ENCODE peak calls at places on chromosomes 7 and 10, in six cellular contexts. X is endodermal cell, P is body of pancreas, L is hepatocyte, Z is ovary, O is foreskin keratinocyte. S is an unnamed sample.

GRCh38 chr7:101563933-101564777 is 64.9 kb downstream of the MYL10 start:
- DNase-seq in X (peak; percentile 65), P (no peak), L (no peak), Z (no peak), O (no peak), S (no peak)

GRCh38 chr10:64067009-64067606 is 545.9 kb downstream of the REEP3 start:
- DNase-seq in X (no peak), P (no peak), L (no peak), Z (no peak), O (no peak), S (no peak)

GRCh38 chr10:43415544-43415943 is 6.6 kb upstream of the HNRNPF start:
- DNase-seq in X (no peak), P (no peak), L (no peak), Z (no peak), O (no peak), S (no peak)

GRCh38 chr10:30436200-30436599 is 2.2 kb downstream of the MAP3K8 start:
- DNase-seq in X (peak; percentile 71), P (no peak), L (peak; percentile 85), Z (no peak), O (no peak), S (no peak)

GRCh38 chr7:63925626-63926460 is 72.8 kb upstream of the ZNF722 start:
- DNase-seq in X (no peak), P (peak; percentile 84), L (no peak), Z (peak; percentile 92), O (peak; percentile 57), S (peak; percentile 96)

GRCh38 chr10:69056129-69056528 is 31.8 kb upstream of the SRGN start:
- DNase-seq in X (no peak), P (no peak), L (no peak), Z (no peak), O (no peak), S (peak; percentile 52)

GRCh38 chr10:44706745-44707144 is 204.4 kb upstream of the TMEM72 start:
- DNase-seq in X (no peak), P (no peak), L (no peak), Z (no peak), O (peak; percentile 72), S (no peak)

GRCh38 chr10:94088926-94089381 is 95.2 kb downstream of the PLCE1 start:
- DNase-seq in X (no peak), P (no peak), L (peak; percentile 42), Z (peak; percentile 27), O (no peak), S (no peak)

GRCh38 chr7:155222046-155222445 is 75.6 kb upstream of the INSIG1 start:
- DNase-seq in X (no peak), P (no peak), L (no peak), Z (no peak), O (no peak), S (no peak)
- H3K27ac ChIP-seq in X (no peak overlapping the region), P (peak overlapping the region; percentile 77), L (no peak overlapping the region), Z (no peak overlapping the region), O (no peak overlapping the region), S (peak overlapping the region; percentile 87)

GRCh38 chr10:132369636-132370185 is 27.3 kb upstream of the PWWP2B start:
- DNase-seq in X (no peak), P (no peak), L (no peak), Z (no peak), O (no peak), S (peak; percentile 22)
- H3K4me1 ChIP-seq in X (no peaks in the 10 kb centered on the region), P (no peaks in the 10 kb centered on the region), L (no peaks in the 10 kb centered on the region), Z (no peaks in the 10 kb centered on the region), O (no peaks in the 10 kb centered on the region), S (no peaks in the 10 kb centered on the region)

DNA sequence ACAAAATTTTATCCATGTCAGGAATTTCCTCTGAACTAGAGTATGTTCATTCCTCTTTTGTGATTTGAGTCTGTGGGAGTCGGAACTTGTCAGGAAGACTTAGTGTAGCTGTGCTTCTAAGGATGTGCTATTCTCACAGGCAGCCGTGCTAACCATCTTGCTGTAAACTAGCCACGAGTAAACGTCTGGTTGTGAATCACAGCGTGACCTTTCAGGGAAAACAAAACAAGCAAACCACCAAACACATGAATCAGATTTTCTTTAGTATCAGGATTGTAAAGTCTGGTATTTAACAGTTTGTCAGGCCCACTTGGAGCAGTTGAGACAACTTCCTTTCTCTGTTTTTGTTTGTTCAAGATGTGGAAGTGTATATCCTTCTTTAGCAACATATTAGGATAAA is 32.0 kb downstream of the AUTS2 start:
- DNase-seq in X (no peak), P (no peak), L (no peak), Z (peak; percentile 10), O (peak; percentile 56), S (no peak)
- H3K27ac ChIP-seq in X (no peak overlapping the region), P (no peak overlapping the region), L (no peak overlapping the region), Z (no peak overlapping the region), O (no peak overlapping the region), S (no peak overlapping the region)

GRCh38 chr10:29104661-29105369 is 184.1 kb upstream of the LYZL1 start:
- DNase-seq in X (no peak), P (no peak), L (no peak), Z (no peak), O (no peak), S (no peak)
- H3K4me1 ChIP-seq in X (peaks cover 33% of the 10 kb centered on the region), P (peaks cover 7% of the 10 kb centered on the region), L (peaks cover 47% of the 10 kb centered on the region), Z (peaks cover 3% of the 10 kb centered on the region), O (peaks cover 10% of the 10 kb centered on the region), S (peaks cover 21% of the 10 kb centered on the region)

DNA sequence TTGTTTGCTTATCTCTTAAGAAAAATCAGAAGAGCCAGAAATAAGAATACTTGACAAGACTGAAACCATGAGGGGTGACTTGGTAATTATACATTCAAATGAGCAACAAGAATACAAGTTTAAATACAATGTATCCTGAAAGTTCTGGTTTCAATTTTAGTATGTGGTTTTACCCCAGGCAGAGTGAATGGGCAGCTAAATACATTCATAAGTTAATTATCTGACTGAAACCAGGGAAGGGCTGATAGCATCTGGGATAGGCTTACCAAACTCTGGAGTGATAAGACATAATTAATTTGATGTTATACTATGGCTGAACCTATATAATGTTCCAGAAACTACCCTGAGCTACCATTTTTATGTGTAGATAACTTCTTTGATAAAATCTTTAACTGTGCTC is 252.2 kb upstream of the PLXNA4 start:
- DNase-seq in X (no peak), P (no peak), L (no peak), Z (no peak), O (no peak), S (no peak)
- H3K27ac ChIP-seq in X (no peak overlapping the region), P (no peak overlapping the region), L (no peak overlapping the region), Z (no peak overlapping the region), O (no peak overlapping the region), S (no peak overlapping the region)